ENCODE peak calls at places on chromosomes 16 and 17, in four cellular contexts. X is mucosa of gallbladder, U is NCI-H1092, R is EH. S is an unnamed sample.

GRCh38 chr16:78184554-78185183 is 85.2 kb downstream of the WWOX start:
- DNase-seq in U (peak), R (peak), X (no peak), S (no peak)

GRCh38 chr17:81192386-81193050 is 26.5 kb upstream of the AATK start:
- DNase-seq in U (no peak), R (no peak), X (no peak), S (no peak)

GRCh38 chr16:48118841-48119240 is 37.0 kb downstream of the ABCC12 start:
- DNase-seq in R (no peak), U (no peak), X (no peak), S (no peak)

GRCh38 chr17:77475012-77475976 is 334.5 kb downstream of the SEC14L1 start:
- DNase-seq in U (no peak), X (no peak), R (peak), S (no peak)

GRCh38 chr16:75010427-75010826 is 11.6 kb downstream of the ZNRF1 start:
- DNase-seq in X (no peak), R (no peak), U (no peak), S (no peak)

GRCh38 chr17:78716814-78717393 is 65.2 kb downstream of the CYTH1 start:
- DNase-seq in R (peak), U (peak), X (peak), S (peak)

GRCh38 chr17:56793947-56794346 is 39.8 kb downstream of the C17orf67 start:
- DNase-seq in U (no peak), R (no peak), X (no peak), S (no peak)

GRCh38 chr17:78029697-78030096 is 71.2 kb downstream of the TNRC6C start:
- DNase-seq in R (no peak), U (no peak), X (no peak), S (no peak)

GRCh38 chr16:79768594-79768993 is 168.1 kb upstream of the MAF start:
- DNase-seq in X (no peak), R (no peak), U (no peak), S (no peak)